ENCODE peak calls at places on chromosomes 4 and X, in four cellular contexts. H is K562, N is HepG2, C is GM12878. J is an unnamed sample.

GRCh38 chr4:159107203-159107921 is 4.5 kb downstream of the RAPGEF2 start:
- DNase-seq in H (no peak), N (no peak), C (no peak), J (no peak)

GRCh38 chr4:151415978-151416377 is 7.0 kb downstream of the FHIP1A start:
- DNase-seq in C (no peak), N (no peak), H (no peak), J (no peak)

GRCh38 chr4:95362906-95363578 is 185.7 kb downstream of the UNC5C start:
- DNase-seq in H (peak), C (no peak), N (peak), J (peak)

GRCh38 chr4:109735566-109736454 is 5.9 kb upstream of the PLA2G12A start:
- DNase-seq in H (no peak), N (no peak), C (no peak), J (no peak)

GRCh38 chrX:82816572-82816971 is 691.5 kb upstream of the POU3F4 start:
- DNase-seq in C (no peak), N (no peak), H (no peak), J (no peak)

GRCh38 chr4:165508372-165509120 is 129.7 kb downstream of the CPE start:
- DNase-seq in C (no peak), N (peak), H (no peak), J (no peak)

GRCh38 chrX:4787971-4788370 is 1074.5 kb upstream of the PRKX start:
- DNase-seq in C (no peak), H (no peak), N (no peak), J (no peak)

GRCh38 chr4:158327525-158327924 is 117.2 kb downstream of the TMEM144 start:
- DNase-seq in C (no peak), N (no peak), H (no peak), J (no peak)

GRCh38 chrX:51461053-51462050 is 35.0 kb downstream of the NUDT11 start:
- DNase-seq in H (peak), C (no peak), N (peak), J (peak)

GRCh38 chrX:45126158-45126557 is 74.5 kb downstream of the DIPK2B start:
- DNase-seq in C (no peak), H (no peak), N (no peak), J (no peak)

GRCh38 chrX:107721318-107721717 is 54.3 kb downstream of the TSC22D3 start:
- DNase-seq in N (no peak), H (no peak), C (no peak), J (no peak)

GRCh38 chrX:118564498-118564897 is 68.9 kb downstream of the DOCK11 start:
- DNase-seq in H (no peak), N (no peak), C (no peak), J (no peak)

GRCh38 chr4:116636917-116637316 is 448.5 kb downstream of the TRAM1L1 start:
- DNase-seq in H (no peak), C (peak), N (no peak), J (no peak)

GRCh38 chr4:24471623-24472510 is 112.5 kb downstream of the DHX15 start:
- DNase-seq in H (no peak), N (no peak), C (no peak), J (no peak)

GRCh38 chr4:147831452-147832192 is 99.7 kb downstream of the ARHGAP10 start:
- DNase-seq in C (no peak), N (no peak), H (no peak), J (no peak)

GRCh38 chrX:150683536-150684146 is 9.6 kb upstream of the MTMR1 start:
- DNase-seq in H (peak), C (no peak), N (peak), J (peak)

GRCh38 chr4:107283587-107284559 is 247.8 kb upstream of the DKK2 start:
- DNase-seq in C (no peak), H (no peak), N (no peak), J (no peak)

GRCh38 chr4:149765630-149766029 is 50.0 kb downstream of the IQCM start:
- DNase-seq in H (no peak), N (no peak), C (no peak), J (no peak)

GRCh38 chrX:13357925-13358324 is 38.1 kb upstream of the ATXN3L start:
- DNase-seq in H (no peak), C (no peak), N (no peak), J (no peak)

GRCh38 chr4:121156822-121157769 is 7.0 kb downstream of the TNIP3 start:
- DNase-seq in N (no peak), H (no peak), C (no peak), J (peak)

GRCh38 chr4:17492058-17492741 is 19.7 kb downstream of the QDPR start:
- DNase-seq in H (no peak), N (no peak), C (no peak), J (no peak)

GRCh38 chr4:184102488-184102887 is 115.2 kb downstream of the ENPP6 start:
- DNase-seq in N (no peak), H (no peak), C (no peak), J (no peak)

GRCh38 chrX:123087326-123087725 is 96.8 kb upstream of the GRIA3 start:
- DNase-seq in N (peak), C (no peak), H (no peak), J (no peak)

GRCh38 chr4:102503301-102503746 is 2.2 kb downstream of the NFKB1 start:
- DNase-seq in C (no peak), N (peak), H (no peak), J (no peak)

GRCh38 chr4:16176621-16177020 is 49.6 kb downstream of the TAPT1 start:
- DNase-seq in H (no peak), N (no peak), C (no peak), J (no peak)

GRCh38 chrX:3428762-3429161 is 82.3 kb upstream of the MXRA5 start:
- DNase-seq in N (no peak), H (no peak), C (no peak), J (no peak)

GRCh38 chr4:141350122-141350904 is 129.6 kb downstream of the ZNF330 start:
- DNase-seq in N (no peak), H (no peak), C (no peak), J (no peak)

GRCh38 chr4:143514432-143514831 is 930 bp downstream of the SMARCA5 start:
- DNase-seq in N (peak), C (no peak), H (peak), J (peak)

GRCh38 chr4:66169341-66169740 is 499.1 kb upstream of the EPHA5 start:
- DNase-seq in C (no peak), H (no peak), N (peak), J (peak)

GRCh38 chr4:11424000-11424399 is 4.7 kb downstream of the HS3ST1 start:
- DNase-seq in N (peak), C (no peak), H (peak), J (peak)

GRCh38 chrX:8453619-8454018 is 11.0 kb upstream of the VCX3B start:
- DNase-seq in H (no peak), N (no peak), C (no peak), J (no peak)

GRCh38 chr4:94285666-94286065 is 57.0 kb downstream of the HPGDS start:
- DNase-seq in N (no peak), H (no peak), C (no peak), J (no peak)

GRCh38 chr4:81449018-81449417 is 22.7 kb downstream of the RASGEF1B start:
- DNase-seq in H (no peak), C (no peak), N (no peak), J (no peak)

GRCh38 chr4:6198768-6199343 is 1.5 kb downstream of the JAKMIP1 start:
- DNase-seq in H (no peak), C (no peak), N (no peak), J (no peak)

GRCh38 chr4:74217365-74217764 is 59.4 kb downstream of the MTHFD2L start:
- DNase-seq in C (no peak), H (no peak), N (no peak), J (no peak)
- TF ChIP-seq BHLHE40 in C (no peak), H (no peak), N (no peak), J (no peak)

DNA sequence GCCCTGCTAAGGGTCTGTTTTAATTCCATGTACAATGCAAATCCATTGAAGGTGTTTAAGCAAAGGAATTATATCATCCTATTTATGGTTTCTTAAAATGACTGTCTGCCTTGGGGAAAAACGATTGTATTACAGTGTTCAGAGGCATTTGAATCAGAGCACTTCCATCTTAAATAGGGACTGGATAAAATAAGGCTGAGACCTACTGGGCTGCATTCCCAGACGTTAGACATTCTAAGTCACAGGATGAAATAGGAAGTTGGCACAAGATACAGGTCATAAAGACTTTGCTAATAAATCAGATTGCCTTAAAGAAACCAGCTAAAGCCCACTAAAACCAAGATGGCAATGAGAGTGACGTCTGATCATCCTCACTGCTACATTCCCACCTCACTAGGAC is 1167.2 kb upstream of the PABPC4L start:
- DNase-seq in C (no peak), N (no peak), H (no peak), J (no peak)
- TF ChIP-seq FOXM1 in C (no peak), N (no peak), H (no peak), J (no peak)

DNA sequence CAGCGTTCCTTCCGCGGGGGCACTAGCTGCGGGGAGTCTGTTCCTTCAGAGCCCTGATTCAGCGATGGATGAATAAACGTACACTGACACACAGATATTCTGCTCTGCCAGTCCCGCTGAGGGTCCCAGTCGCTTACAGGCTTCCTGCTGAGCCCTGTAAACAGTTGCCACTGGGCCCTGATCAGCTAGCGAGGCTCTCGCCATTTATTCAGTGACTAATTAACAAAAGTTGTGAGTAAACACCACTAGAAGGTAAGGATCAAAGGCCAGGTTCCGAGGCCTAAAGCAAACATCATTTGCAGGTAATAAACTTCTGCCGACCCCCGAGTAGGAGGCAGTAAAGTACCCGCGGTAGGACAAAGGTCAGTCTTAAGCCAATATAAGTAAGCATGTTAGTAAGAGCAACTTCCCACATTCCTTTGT is 442.6 kb upstream of the GALNT7 start:
- DNase-seq in N (peak), C (no peak), H (no peak), J (peak)
- TF ChIP-seq SP1 in N (no peak), C (no peak), H (no peak), J (no peak)

GRCh38 chr4:610411-611261 is 14.7 kb upstream of the PDE6B start:
- DNase-seq in N (no peak), C (no peak), H (no peak), J (no peak)
- TF ChIP-seq BHLHE40 in N (no peak), C (no peak), H (no peak), J (no peak)

GRCh38 chr4:10273030-10273429 is 156.4 kb upstream of the WDR1 start:
- DNase-seq in H (no peak), C (no peak), N (no peak), J (no peak)
- TF ChIP-seq FOXM1 in H (no peak), C (no peak), N (no peak), J (no peak)

DNA sequence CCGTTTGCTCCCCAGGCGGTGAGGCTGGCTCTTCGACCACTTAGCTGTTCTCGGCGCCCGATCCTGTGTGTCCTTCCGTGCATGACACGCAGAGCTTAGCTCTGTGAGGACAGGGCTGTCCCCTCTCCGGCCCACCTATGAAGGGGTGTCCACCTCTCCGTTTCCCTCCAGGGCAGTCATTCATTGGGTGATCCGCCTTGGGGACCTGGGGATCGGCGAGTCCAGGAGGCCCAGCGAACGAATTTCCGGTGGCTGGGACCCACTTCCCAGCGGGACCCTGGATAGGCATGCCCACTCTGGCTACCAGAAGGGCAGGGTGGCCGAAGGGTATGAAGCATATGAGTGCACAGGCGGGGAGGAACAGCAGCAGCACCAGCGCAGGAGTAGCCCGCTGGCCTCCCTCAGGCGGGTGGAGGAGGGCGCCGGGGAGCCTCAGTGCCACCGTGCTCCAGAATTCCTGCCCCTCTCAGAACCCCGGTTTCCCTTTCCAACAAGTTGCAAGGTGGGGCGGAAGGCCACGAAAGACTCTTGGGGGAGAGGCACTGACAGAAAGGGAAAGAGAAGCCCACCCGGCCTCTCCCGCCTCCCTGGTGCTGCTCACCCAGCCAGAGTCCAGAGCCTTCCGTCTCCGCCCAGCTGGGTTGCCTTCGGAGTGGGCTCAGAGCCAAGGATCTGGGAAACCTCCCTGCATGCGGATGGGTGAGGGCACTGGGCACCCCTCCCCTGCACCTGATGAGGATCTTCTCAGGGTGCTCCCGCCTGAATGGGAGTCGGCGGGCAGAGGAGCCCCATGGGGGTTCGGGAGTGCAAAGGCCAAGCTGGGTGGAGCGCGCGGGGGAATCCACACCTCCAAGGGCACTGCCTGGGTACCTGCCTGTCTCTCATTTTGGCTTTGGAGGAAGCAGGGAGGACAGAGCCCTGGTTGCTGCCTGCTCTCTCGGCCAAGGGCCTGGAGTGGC is 8.6 kb downstream of the HMX1 start:
- DNase-seq in N (no peak), H (no peak), C (no peak), J (no peak)
- TF ChIP-seq SP1 in N (no peak), H (no peak), C (no peak), J (no peak)

GRCh38 chr4:127528302-127528701 is 104.5 kb upstream of the INTU start:
- DNase-seq in N (no peak), C (no peak), H (no peak), J (no peak)
- TF ChIP-seq BHLHE40 in N (no peak), C (no peak), H (no peak), J (no peak)

J was measured in HEK293T.